ENCODE peak calls at places on chromosomes 12 and 14, in nine cellular contexts. C is lower leg skin, T is ovary, I is Peyer's patch, K is stomach, G is gastrocnemius medialis, V is breast epithelium, O is tibial nerve, N is transverse colon. F is an unnamed sample.

GRCh38 chr12:95805864-95806669 is 15.5 kb upstream of the NTN4 start:
- DNase-seq in I (no peak), N (no peak), C (no peak), T (no peak), V (no peak), K (no peak), O (no peak), G (no peak), F (no peak)

GRCh38 chr14:86575141-86575540 is 1045.2 kb downstream of the FLRT2 start:
- DNase-seq in I (no peak), C (no peak), V (no peak), T (no peak), N (no peak), O (no peak), G (no peak), K (no peak), F (no peak)

GRCh38 chr12:68240975-68241374 is 12.4 kb downstream of the IL22 start:
- DNase-seq in N (peak; percentile 29), C (no peak), T (peak; percentile 52), G (no peak), V (no peak), I (no peak), K (no peak), O (no peak), F (peak; percentile 63)

GRCh38 chr12:81896771-81897170 is 137.6 kb upstream of the PPFIA2 start:
- DNase-seq in K (no peak), N (no peak), C (no peak), O (no peak), I (no peak), T (no peak), G (no peak), V (no peak), F (no peak)

GRCh38 chr12:67534671-67535070 is 113.9 kb upstream of the DYRK2 start:
- DNase-seq in V (no peak), I (no peak), O (no peak), G (no peak), K (no peak), C (no peak), N (no peak), T (peak; percentile 58), F (no peak)

GRCh38 chr14:101478096-101478495 is 83.2 kb upstream of the DIO3 start:
- DNase-seq in C (peak; percentile 79), I (peak; percentile 35), T (peak; percentile 13), N (no peak), O (no peak), K (peak; percentile 21), V (peak; percentile 22), G (no peak), F (no peak)

GRCh38 chr12:112536367-112536730 is 117.6 kb downstream of the PTPN11 start:
- DNase-seq in C (no peak), N (no peak), G (no peak), I (no peak), T (no peak), V (no peak), O (no peak), K (no peak), F (no peak)

GRCh38 chr12:10753066-10753465 is 29.9 kb upstream of the YBX3 start:
- DNase-seq in I (no peak), K (no peak), V (no peak), C (no peak), N (no peak), T (no peak), G (no peak), O (no peak), F (no peak)

GRCh38 chr14:22382955-22383354 is 206.1 kb downstream of the DAD1 start:
- DNase-seq in T (no peak), N (no peak), C (no peak), I (no peak), G (no peak), O (no peak), V (no peak), K (no peak), F (no peak)

GRCh38 chr12:32039341-32039740 is 67.3 kb upstream of the BICD1 start:
- DNase-seq in O (no peak), K (no peak), C (no peak), N (no peak), T (peak; percentile 84), V (no peak), I (no peak), G (no peak), F (no peak)

DNA sequence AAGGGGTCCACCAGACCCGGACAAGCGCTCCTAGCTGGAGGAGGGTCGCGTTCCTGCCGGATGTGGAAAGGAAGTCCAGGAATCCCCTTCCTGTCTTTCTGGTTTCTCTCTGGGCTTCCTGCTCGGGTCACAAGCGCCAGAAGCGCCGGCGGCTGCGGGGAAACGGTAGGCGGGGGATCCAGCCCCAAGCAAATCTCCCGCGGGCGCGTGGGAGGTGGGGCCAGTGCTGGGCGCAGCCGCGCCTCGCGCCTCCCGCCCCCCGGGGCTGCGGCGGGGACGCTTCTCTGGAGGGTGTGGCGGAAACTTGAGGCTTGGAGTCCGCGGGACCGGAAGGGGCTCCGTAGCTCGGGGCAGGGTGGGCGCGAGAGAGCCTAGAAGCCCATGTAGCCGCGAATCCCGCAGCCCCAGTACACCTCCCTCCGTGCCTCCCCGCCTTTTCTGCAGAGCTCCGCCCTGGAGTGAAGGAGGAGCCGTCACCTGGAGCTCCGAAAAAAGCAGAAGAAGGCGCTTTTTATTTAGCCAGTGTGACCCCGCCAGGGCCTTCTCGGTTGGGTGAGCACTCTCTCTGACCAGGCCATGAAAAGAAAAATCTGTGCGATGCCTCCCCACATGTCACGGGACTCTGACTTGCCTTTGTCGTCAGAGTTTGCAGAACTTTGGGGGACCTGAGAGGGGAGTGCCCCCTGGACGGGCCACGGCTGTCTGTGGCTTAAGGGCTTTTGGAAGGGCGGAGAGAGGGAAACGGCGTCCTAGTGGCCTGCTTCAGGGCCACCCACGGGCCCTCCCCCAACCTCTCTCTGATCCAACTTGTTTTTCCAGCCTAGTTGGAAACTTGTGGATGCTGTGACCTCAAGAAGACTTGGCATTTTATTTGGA is 21.4 kb upstream of the CLEC2D start:
- DNase-seq in O (peak; percentile 68), N (peak; percentile 88), V (peak; percentile 73), T (peak; percentile 81), K (peak; percentile 79), C (peak; percentile 96), I (peak; percentile 88), G (peak; percentile 43), F (peak; percentile 84)
- TF ChIP-seq POLR2A in O (peak; percentile 45), N (peak; percentile 83), V (no peak), T (peak; percentile 16), K (peak; percentile 14), C (no peak), I (peak; percentile 53), G (peak; percentile 60), F (peak; percentile 64)

GRCh38 chr14:50045039-50045711 is 71.2 kb downstream of the VCPKMT start:
- DNase-seq in I (peak; percentile 88), G (peak; percentile 61), K (peak; percentile 87), C (peak; percentile 96), V (peak; percentile 84), O (peak; percentile 46), N (peak; percentile 91), T (no peak), F (peak; percentile 53)
- TF ChIP-seq POLR2A in I (no peak), G (no peak), K (no peak), C (no peak), V (no peak), O (no peak), N (peak; percentile 56), T (no peak), F (no peak)

GRCh38 chr14:73945159-73945670 is 4.7 kb downstream of the FAM161B start:
- DNase-seq in G (no peak), C (peak; percentile 54), I (no peak), N (peak; percentile 59), V (no peak), K (peak; percentile 81), O (no peak), T (no peak), F (no peak)

GRCh38 chr14:73944432-73945158 is 5.3 kb downstream of the FAM161B start:
- DNase-seq in C (peak; percentile 71), V (no peak), O (no peak), K (no peak), I (peak; percentile 57), G (no peak), N (peak; percentile 24), T (no peak), F (no peak)

GRCh38 chr14:73955674-73956073 is 5.6 kb downstream of the COQ6 start:
- DNase-seq in K (no peak), T (no peak), N (no peak), C (no peak), V (no peak), I (no peak), O (no peak), G (no peak), F (no peak)

GRCh38 chr14:73953731-73954130 is 3.6 kb downstream of the COQ6 start:
- DNase-seq in O (no peak), T (no peak), V (no peak), N (no peak), I (no peak), C (peak; percentile 8), K (no peak), G (no peak), F (no peak)

DNA sequence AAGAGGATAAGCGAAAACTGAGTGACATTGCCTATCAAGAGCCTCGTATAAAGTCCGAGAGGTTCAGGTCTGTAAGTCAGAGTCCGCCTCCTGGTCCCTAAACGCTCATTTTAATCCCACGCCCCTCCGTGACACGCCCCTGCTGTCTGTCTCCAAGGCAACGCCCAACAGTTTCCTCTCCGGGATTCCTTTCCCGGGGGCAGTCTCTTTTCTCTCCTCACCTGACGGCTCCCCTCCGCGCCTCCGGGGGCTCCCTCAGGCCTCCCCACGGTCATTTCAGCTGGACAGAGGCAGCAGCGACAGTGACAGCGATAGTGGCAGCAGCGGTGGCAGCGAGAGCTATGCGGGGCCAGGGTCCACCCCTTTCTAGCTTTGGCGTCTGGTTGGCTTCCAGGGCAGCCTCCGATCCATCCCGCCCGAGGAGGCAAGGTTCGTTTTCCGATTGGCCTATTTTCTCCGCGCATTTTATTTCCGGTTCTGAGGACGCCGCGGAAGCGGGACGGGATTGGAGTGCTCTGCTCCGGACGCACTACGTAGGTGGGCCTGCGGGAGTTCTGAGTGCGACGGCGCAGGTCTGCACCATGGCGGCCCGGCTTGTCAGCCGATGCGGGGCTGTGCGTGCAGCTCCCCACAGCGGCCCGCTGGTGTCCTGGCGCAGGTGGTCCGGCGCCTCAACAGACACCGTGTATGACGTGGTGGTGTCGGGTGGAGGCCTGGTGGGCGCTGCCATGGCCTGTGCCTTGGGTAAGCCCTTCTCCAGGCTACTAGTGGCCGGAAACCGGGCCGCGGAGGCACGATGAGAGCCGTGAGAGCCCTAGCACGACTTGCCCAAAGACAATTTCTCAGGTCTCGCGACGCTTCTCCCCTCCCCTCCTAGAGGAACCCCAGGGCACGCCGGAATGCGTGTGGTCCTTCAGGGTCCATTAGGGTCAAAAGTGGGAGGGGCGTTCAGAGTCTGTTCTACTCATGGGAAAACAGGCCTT is at the start of the genes COQ6 and FAM161B:
- DNase-seq in I (peak; percentile 95), O (peak; percentile 83), V (peak; percentile 96), N (peak; percentile 95), T (peak; percentile 92), K (peak; percentile 95), G (peak; percentile 94), C (peak; percentile 98), F (peak; percentile 96)
- TF ChIP-seq POLR2A in I (peak; percentile 87), O (peak; percentile 51), V (peak; percentile 66), N (peak; percentile 93), T (peak; percentile 84), K (peak; percentile 73), G (peak; percentile 79), C (no peak), F (peak; percentile 93)

GRCh38 chr14:106790189-106791036 is 1264.0 kb downstream of the TMEM121 start:
- DNase-seq in N (peak; percentile 89), T (peak; percentile 55), C (peak; percentile 89), I (peak; percentile 88), O (no peak), G (no peak), V (no peak), K (peak; percentile 85), F (peak; percentile 30)
- TF ChIP-seq POLR2A in N (no peak), T (no peak), C (no peak), I (no peak), O (no peak), G (no peak), V (no peak), K (no peak), F (no peak)